ENCODE peak calls at places on chromosomes 7 and 10, in ten cellular contexts. V is SW 1271, D is AG09319, F is B cell, T is neural progenitor cell, L is ACHN, N is HT1080, U is AG08396, A is left colon, W is ELF-1. E is an unnamed sample.

GRCh38 chr7:22853674-22854157 is 31.1 kb upstream of the TOMM7 start:
- DNase-seq in V (no peak), D (no peak), F (peak; percentile 64), T (peak; percentile 49), L (no peak), N (no peak), U (no peak), A (peak; percentile 36), W (no peak), E (peak; percentile 70)

GRCh38 chr7:13036256-13036765 is 348.9 kb downstream of the ARL4A start:
- DNase-seq in V (no peak), D (no peak), F (no peak), T (no peak), L (no peak), N (peak; percentile 30), U (no peak), A (no peak), W (no peak), E (no peak)

GRCh38 chr10:101014966-101015581 is 15.5 kb downstream of the LZTS2 start:
- DNase-seq in V (no peak), D (peak; percentile 44), F (no peak), T (no peak), L (peak; percentile 84), N (peak; percentile 97), U (peak; percentile 88), A (no peak), W (no peak), E (no peak)

GRCh38 chr7:149317986-149318672 is 56.1 kb downstream of the ZNF783 start:
- DNase-seq in V (no peak), D (no peak), F (no peak), T (no peak), L (no peak), N (no peak), U (no peak), A (no peak), W (peak; percentile 31), E (peak; percentile 89)

GRCh38 chr10:2303169-2303568 is 565.8 kb upstream of the ADARB2 start:
- DNase-seq in V (no peak), D (no peak), F (no peak), T (no peak), L (no peak), N (peak; percentile 39), U (no peak), A (no peak), W (no peak), E (peak; percentile 37)

GRCh38 chr7:75967573-75967997 is 26.8 kb downstream of the TMEM120A start:
- DNase-seq in V (no peak), D (no peak), F (no peak), T (peak; percentile 45), L (no peak), N (no peak), U (peak; percentile 31), A (no peak), W (no peak), E (no peak)

GRCh38 chr10:69866688-69867461 is 65.2 kb downstream of the COL13A1 start:
- DNase-seq in V (no peak), D (peak; percentile 46), F (no peak), T (peak; percentile 85), L (peak; percentile 87), N (peak; percentile 89), U (peak; percentile 74), A (peak; percentile 83), W (peak; percentile 79), E (peak; percentile 78)

GRCh38 chr7:138837627-138838026 is 39.6 kb upstream of the ATP6V0A4 start:
- DNase-seq in V (no peak), D (no peak), F (no peak), T (no peak), L (no peak), N (no peak), U (no peak), A (no peak), W (no peak), E (no peak)

GRCh38 chr10:99926925-99927718 is 82.6 kb downstream of the DNMBP start:
- DNase-seq in V (no peak), D (no peak), F (no peak), T (no peak), L (peak; percentile 68), N (peak; percentile 91), U (peak; percentile 50), A (peak; percentile 83), W (peak; percentile 79), E (no peak)

GRCh38 chr10:124745678-124746077 is 1.5 kb upstream of the FAM53B start:
- DNase-seq in V (no peak), D (no peak), F (no peak), T (peak; percentile 46), L (peak; percentile 58), N (no peak), U (no peak), A (no peak), W (no peak), E (peak; percentile 70)

GRCh38 chr10:33291053-33291592 is 43.3 kb downstream of the NRP1 start:
- DNase-seq in V (no peak), D (peak; percentile 81), F (no peak), T (no peak), L (peak; percentile 45), N (peak; percentile 64), U (peak; percentile 56), A (no peak), W (no peak), E (no peak)

GRCh38 chr7:149459540-149460433 is 1.1 kb downstream of the ZNF777 start:
- DNase-seq in V (no peak), D (no peak), F (no peak), T (no peak), L (peak; percentile 24), N (no peak), U (peak; percentile 75), A (no peak), W (no peak), E (peak; percentile 43)

GRCh38 chr10:94487575-94487974 is 58.0 kb upstream of the HELLS start:
- DNase-seq in V (no peak), D (no peak), F (no peak), T (no peak), L (no peak), N (no peak), U (no peak), A (no peak), W (no peak), E (no peak)